ENCODE peak calls at places on chromosomes 7 and 10, in four cellular contexts. One of them, this sample, is unnamed. For H3K36me3, the result is how much of the 10 kb centered on the place peaks cover.

GRCh38 chr7:22675917-22676343 is 51.1 kb upstream of the IL6 start:
- DNase-seq in H1: no peak
- DNase-seq in GM12878: no peak
- DNase-seq in HepG2: no peak
- DNase-seq in this sample: no peak

GRCh38 chr10:92238586-92239098 is 52.2 kb downstream of the CPEB3 start:
- DNase-seq in H1: no peak
- DNase-seq in GM12878: no peak
- DNase-seq in HepG2: peak
- DNase-seq in this sample: no peak

GRCh38 chr10:132554991-132555647 is 17.5 kb downstream of the INPP5A start:
- DNase-seq in H1: no peak
- DNase-seq in GM12878: no peak
- DNase-seq in HepG2: no peak
- DNase-seq in this sample: no peak

GRCh38 chr10:114874827-114875541 is 53.4 kb downstream of the FHIP2A start:
- DNase-seq in H1: peak
- DNase-seq in GM12878: no peak
- DNase-seq in HepG2: peak
- DNase-seq in this sample: peak

GRCh38 chr7:129210256-129210988 is 14.4 kb upstream of the AHCYL2 start:
- DNase-seq in H1: peak
- DNase-seq in GM12878: no peak
- DNase-seq in HepG2: peak
- DNase-seq in this sample: no peak

GRCh38 chr10:119243967-119244366 is 36.6 kb downstream of the GRK5 start:
- DNase-seq in H1: no peak
- DNase-seq in GM12878: no peak
- DNase-seq in HepG2: no peak
- DNase-seq in this sample: no peak

GRCh38 chr7:155489862-155490696 is 32.1 kb downstream of the EN2 start:
- DNase-seq in H1: peak
- DNase-seq in GM12878: no peak
- DNase-seq in HepG2: no peak
- DNase-seq in this sample: no peak

GRCh38 chr10:29688230-29688634 is 53.5 kb upstream of the SVIL start:
- DNase-seq in H1: peak
- DNase-seq in GM12878: no peak
- DNase-seq in HepG2: no peak
- DNase-seq in this sample: peak

GRCh38 chr10:63423489-63423888 is 42.3 kb downstream of the JMJD1C start:
- DNase-seq in H1: no peak
- DNase-seq in GM12878: no peak
- DNase-seq in HepG2: no peak
- DNase-seq in this sample: no peak

GRCh38 chr10:71725998-71726672 is 6.6 kb upstream of the C10orf105 start:
- DNase-seq in H1: no peak
- DNase-seq in GM12878: no peak
- DNase-seq in HepG2: peak
- DNase-seq in this sample: peak

GRCh38 chr7:147722119-147722518 is 868.4 kb upstream of the C7orf33 start:
- DNase-seq in H1: no peak
- DNase-seq in GM12878: no peak
- DNase-seq in HepG2: no peak
- DNase-seq in this sample: no peak

GRCh38 chr10:42304341-42304740 is 334.0 kb downstream of the ZNF33B start:
- DNase-seq in H1: no peak
- DNase-seq in GM12878: no peak
- DNase-seq in HepG2: no peak
- DNase-seq in this sample: no peak

DNA sequence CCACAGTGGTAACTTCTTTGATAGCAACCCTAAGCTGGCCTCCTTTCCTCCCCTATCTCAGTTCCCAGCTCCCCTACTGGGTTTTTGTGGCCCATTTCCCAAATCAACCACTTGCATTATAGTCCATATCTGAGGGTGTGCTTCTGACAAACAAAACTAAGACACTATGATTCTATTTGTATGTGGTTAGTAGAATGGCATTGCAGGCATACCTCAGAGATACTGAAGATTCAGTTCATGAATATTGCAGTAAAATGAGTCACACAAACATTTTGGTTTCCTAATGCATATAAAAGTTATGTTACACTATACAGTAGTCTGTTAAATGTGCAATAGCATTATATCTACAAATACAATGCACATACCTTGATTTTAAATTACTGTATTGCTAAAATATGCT is 15.4 kb upstream of the TMEM243 start:
- DNase-seq in H1: no peak
- DNase-seq in GM12878: no peak
- DNase-seq in HepG2: no peak
- DNase-seq in this sample: no peak
- TF ChIP-seq SUZ12 in H1: no peak
- TF ChIP-seq SUZ12 in GM12878: no peak
- TF ChIP-seq SUZ12 in HepG2: no peak
- TF ChIP-seq SUZ12 in this sample: no peak

GRCh38 chr10:14604181-14605142 is 170.2 kb downstream of the FAM107B start:
- DNase-seq in H1: peak
- DNase-seq in GM12878: no peak
- DNase-seq in HepG2: no peak
- DNase-seq in this sample: no peak

GRCh38 chr10:14602807-14603538 is 171.7 kb downstream of the FAM107B start:
- DNase-seq in H1: no peak
- DNase-seq in GM12878: no peak
- DNase-seq in HepG2: no peak
- DNase-seq in this sample: no peak

GRCh38 chr10:14601872-14602725 is 172.6 kb downstream of the FAM107B start:
- DNase-seq in H1: no peak
- DNase-seq in GM12878: peak
- DNase-seq in HepG2: peak
- DNase-seq in this sample: no peak

GRCh38 chr10:14605231-14605925 is 169.3 kb downstream of the FAM107B start:
- DNase-seq in H1: no peak
- DNase-seq in GM12878: peak
- DNase-seq in HepG2: peak
- DNase-seq in this sample: no peak

DNA sequence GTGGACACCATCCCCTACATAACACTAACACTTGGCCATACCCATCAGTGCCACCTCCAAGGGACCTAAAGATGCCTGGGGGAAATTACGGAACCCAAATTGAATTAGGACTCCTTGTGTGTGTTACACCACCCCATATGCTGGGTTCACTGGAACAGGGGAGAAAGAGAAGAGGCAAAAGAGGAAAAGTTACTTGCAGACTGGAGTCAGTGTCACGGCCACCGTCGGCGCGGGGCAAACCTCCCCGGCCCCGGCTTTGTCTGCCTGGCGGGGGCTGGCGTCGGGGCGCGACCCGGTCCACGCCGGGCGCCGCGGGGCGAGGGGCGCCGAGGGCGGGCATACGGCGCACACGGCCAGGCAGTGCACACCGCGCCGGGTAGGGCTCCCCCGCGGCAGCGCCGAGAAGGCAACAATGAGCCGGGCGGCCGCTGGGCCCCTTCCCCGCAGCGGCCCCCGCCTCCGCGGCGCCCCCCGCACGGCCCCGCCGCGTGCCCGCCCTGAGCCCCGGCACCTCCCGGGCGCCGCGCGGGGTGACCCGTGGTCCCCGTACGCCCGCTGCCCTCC is 171.1 kb downstream of the FAM107B start:
- DNase-seq in H1: peak
- DNase-seq in GM12878: no peak
- DNase-seq in HepG2: no peak
- DNase-seq in this sample: no peak
- H3K36me3 ChIP-seq in H1: under half
- H3K36me3 ChIP-seq in GM12878: under half
- H3K36me3 ChIP-seq in HepG2: under half
- H3K36me3 ChIP-seq in this sample: under half

GRCh38 chr10:111435871-111436270 is 359.0 kb downstream of the ADRA2A start:
- DNase-seq in H1: no peak
- DNase-seq in GM12878: no peak
- DNase-seq in HepG2: no peak
- DNase-seq in this sample: no peak

GRCh38 chr10:111439034-111439842 is 362.4 kb downstream of the ADRA2A start:
- DNase-seq in H1: no peak
- DNase-seq in GM12878: no peak
- DNase-seq in HepG2: no peak
- DNase-seq in this sample: no peak

GRCh38 chr10:111445709-111446108 is 368.9 kb downstream of the ADRA2A start:
- DNase-seq in H1: no peak
- DNase-seq in GM12878: no peak
- DNase-seq in HepG2: no peak
- DNase-seq in this sample: no peak

GRCh38 chr10:111440501-111440900 is 363.7 kb downstream of the ADRA2A start:
- DNase-seq in H1: no peak
- DNase-seq in GM12878: no peak
- DNase-seq in HepG2: no peak
- DNase-seq in this sample: no peak
- TF ChIP-seq SUZ12 in H1: no peak
- TF ChIP-seq SUZ12 in GM12878: no peak
- TF ChIP-seq SUZ12 in HepG2: no peak
- TF ChIP-seq SUZ12 in this sample: no peak

GRCh38 chr10:14916600-14916999 is 37.3 kb downstream of the DCLRE1C start:
- DNase-seq in H1: no peak
- DNase-seq in GM12878: no peak
- DNase-seq in HepG2: no peak
- DNase-seq in this sample: no peak
- H3K36me3 ChIP-seq in H1: under half
- H3K36me3 ChIP-seq in GM12878: under half
- H3K36me3 ChIP-seq in HepG2: half or more
- H3K36me3 ChIP-seq in this sample: under half

GRCh38 chr10:4889959-4890358 is 64.0 kb downstream of the AKR1E2 start:
- DNase-seq in H1: no peak
- DNase-seq in GM12878: no peak
- DNase-seq in HepG2: peak
- DNase-seq in this sample: no peak
- TF ChIP-seq SUZ12 in H1: no peak
- TF ChIP-seq SUZ12 in GM12878: no peak
- TF ChIP-seq SUZ12 in HepG2: no peak
- TF ChIP-seq SUZ12 in this sample: no peak

GRCh38 chr10:14904864-14905263 is 26.2 kb downstream of the SUV39H2 start:
- DNase-seq in H1: no peak
- DNase-seq in GM12878: no peak
- DNase-seq in HepG2: no peak
- DNase-seq in this sample: no peak
- H3K36me3 ChIP-seq in H1: under half
- H3K36me3 ChIP-seq in GM12878: under half
- H3K36me3 ChIP-seq in HepG2: half or more
- H3K36me3 ChIP-seq in this sample: half or more

GRCh38 chr7:77993823-77994222 is 195.2 kb downstream of the PHTF2 start:
- DNase-seq in H1: no peak
- DNase-seq in GM12878: no peak
- DNase-seq in HepG2: no peak
- DNase-seq in this sample: no peak

GRCh38 chr7:77989981-77990566 is 191.5 kb downstream of the PHTF2 start:
- DNase-seq in H1: peak
- DNase-seq in GM12878: no peak
- DNase-seq in HepG2: no peak
- DNase-seq in this sample: peak

GRCh38 chr7:77991656-77992055 is 193.1 kb downstream of the PHTF2 start:
- DNase-seq in H1: no peak
- DNase-seq in GM12878: no peak
- DNase-seq in HepG2: no peak
- DNase-seq in this sample: no peak

DNA sequence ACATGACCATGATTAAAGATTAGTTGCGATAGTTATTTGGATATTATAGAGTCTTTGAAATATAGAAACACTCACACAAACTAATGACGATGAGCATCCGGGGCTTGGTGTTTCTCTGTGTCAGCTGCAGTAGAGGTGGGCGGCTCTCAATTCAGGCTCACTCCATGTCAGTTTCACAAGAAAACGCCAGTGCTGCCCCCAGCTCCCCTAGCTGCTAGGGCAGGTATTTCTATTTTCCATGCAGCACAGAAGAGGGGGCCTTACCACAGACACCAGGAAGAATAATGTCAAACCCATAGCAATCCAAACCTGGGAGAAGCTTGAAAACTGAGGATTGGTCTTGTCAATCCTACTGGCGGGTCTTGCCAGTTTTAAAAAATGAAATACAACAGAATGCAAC is 197.1 kb downstream of the PHTF2 start:
- DNase-seq in H1: no peak
- DNase-seq in GM12878: no peak
- DNase-seq in HepG2: peak
- DNase-seq in this sample: no peak
- TF ChIP-seq SUZ12 in H1: no peak
- TF ChIP-seq SUZ12 in GM12878: no peak
- TF ChIP-seq SUZ12 in HepG2: no peak
- TF ChIP-seq SUZ12 in this sample: no peak

DNA sequence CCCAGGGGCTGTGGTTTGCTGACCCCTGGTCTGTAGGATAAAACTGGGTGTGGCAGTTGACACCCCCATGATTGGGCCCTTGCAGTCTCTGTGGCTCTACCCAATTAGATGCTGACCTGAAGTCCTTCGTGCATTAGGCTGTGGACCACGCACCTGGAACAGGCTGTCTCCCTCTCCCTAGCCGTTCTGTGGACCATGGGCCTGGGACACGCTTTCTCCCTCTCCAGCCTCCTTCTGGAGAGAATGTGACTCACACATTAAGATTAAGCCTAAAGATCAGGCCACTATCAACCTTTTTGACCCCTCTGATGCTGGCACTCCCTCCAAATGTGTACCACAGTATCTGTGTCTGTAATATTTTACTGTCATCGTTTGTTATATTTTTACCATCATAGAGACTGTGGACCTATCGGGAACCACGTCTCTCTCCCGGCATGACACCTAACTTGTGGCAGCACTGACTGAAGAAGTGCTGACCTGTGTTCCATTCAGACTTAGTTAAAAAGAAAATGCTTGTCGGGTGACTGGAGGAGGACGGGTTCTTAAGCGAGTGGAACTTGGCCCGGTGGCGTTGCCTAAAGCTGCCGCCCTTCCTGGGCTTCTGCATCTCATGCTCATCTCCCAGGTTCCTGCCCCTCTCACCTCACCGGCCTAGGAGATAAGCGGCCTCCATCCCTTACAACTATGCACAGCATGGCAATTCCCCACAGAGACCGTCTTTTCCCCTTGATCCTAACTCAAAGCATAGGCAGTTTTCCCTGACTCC is 92.9 kb downstream of the WDR37 start:
- DNase-seq in H1: peak
- DNase-seq in GM12878: no peak
- DNase-seq in HepG2: no peak
- DNase-seq in this sample: no peak
- H3K36me3 ChIP-seq in H1: under half
- H3K36me3 ChIP-seq in GM12878: under half
- H3K36me3 ChIP-seq in HepG2: under half
- H3K36me3 ChIP-seq in this sample: under half

This sample was measured in NT2/D1.